ENCODE peak calls at places on chromosomes 16 and 17, in seven cellular contexts. L is tibial nerve, D is stomach, F is sigmoid colon, A is HepG2, Z is transverse colon, V is upper lobe of left lung. G is an unnamed sample. For H3K36me3, the result is how much of the 10 kb centered on the place peaks cover.

GRCh38 chr17:10628756-10629155 is 28.4 kb downstream of the MYH3 start:
- DNase-seq in L (no peak), D (no peak), F (no peak), A (no peak), Z (no peak), V (no peak), G (no peak)

GRCh38 chr17:69335018-69335417 is 8.1 kb upstream of the ABCA5 start:
- DNase-seq in L (no peak), D (no peak), F (no peak), A (peak), Z (no peak), V (no peak), G (no peak)

GRCh38 chr16:14364386-14365199 is 265.5 kb downstream of the PARN start:
- DNase-seq in L (no peak), D (peak), F (no peak), A (peak), Z (no peak), V (peak), G (no peak)

GRCh38 chr16:78444-79145 is 570 bp downstream of the MPG start:
- DNase-seq in L (no peak), D (no peak), F (peak), A (no peak), Z (no peak), V (no peak), G (no peak)

GRCh38 chr16:84396537-84397008 is 28.2 kb downstream of the ATP2C2 start:
- DNase-seq in L (no peak), D (no peak), F (no peak), A (no peak), Z (no peak), V (no peak), G (no peak)

GRCh38 chr16:88454315-88455057 is 1.4 kb downstream of the ZFPM1 start:
- DNase-seq in L (no peak), D (peak), F (no peak), A (no peak), Z (peak), V (peak), G (peak)

GRCh38 chr17:78131172-78132085 is 858 bp downstream of the TMC8 start:
- DNase-seq in L (no peak), D (no peak), F (no peak), A (no peak), Z (peak), V (peak), G (no peak)

GRCh38 chr17:77817953-77818352 is 140.6 kb upstream of the TNRC6C start:
- DNase-seq in L (no peak), D (no peak), F (no peak), A (no peak), Z (no peak), V (no peak), G (no peak)

GRCh38 chr16:73012341-73012740 is 35.6 kb downstream of the ZFHX3 start:
- DNase-seq in L (no peak), D (no peak), F (peak), A (no peak), Z (no peak), V (no peak), G (no peak)

DNA sequence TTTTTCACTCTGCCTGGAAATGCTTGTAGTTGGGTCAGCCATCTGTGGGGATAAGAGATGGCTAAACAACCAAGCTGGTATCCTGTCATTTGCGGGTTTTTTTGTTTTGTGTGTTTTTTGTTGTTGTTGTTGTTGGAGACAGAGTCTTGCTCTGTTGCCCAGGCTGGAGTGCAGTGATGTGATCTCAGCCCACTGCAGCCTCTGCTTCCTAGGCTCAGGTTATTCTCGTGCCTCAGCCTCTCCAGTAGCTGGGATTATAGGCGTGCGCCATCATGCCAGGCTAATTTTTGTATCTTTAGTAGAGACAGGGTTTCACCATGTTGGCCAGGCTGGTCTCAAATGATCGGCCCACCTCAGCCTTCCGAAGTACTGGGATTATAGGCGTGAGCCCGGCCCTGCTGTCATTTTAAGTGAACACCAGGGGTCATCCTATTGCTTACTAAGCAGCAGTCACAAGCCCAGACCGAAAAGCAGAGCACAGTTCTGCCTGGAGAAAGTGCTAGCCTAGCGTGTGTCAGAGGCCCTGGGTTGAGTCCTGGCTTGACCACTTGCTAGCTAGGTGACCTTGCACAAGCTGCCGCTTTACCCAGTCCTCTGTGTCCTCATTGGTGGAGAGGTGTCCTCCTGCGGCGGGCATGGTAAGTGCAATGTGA is 4.6 kb downstream of the SMCR8 start:
- DNase-seq in L (no peak), D (peak), F (peak), A (peak), Z (no peak), V (no peak), G (no peak)
- H3K36me3 ChIP-seq in L (half or more), D (half or more), F (under half), A (under half), Z (under half), V (under half), G (under half)

GRCh38 chr17:80585880-80586279 is 41.2 kb downstream of the RPTOR start:
- DNase-seq in L (no peak), D (no peak), F (no peak), A (no peak), Z (no peak), V (no peak), G (no peak)
- TF ChIP-seq EP300 in L (no peak), D (no peak), F (no peak), A (no peak), Z (no peak), V (no peak), G (no peak)

DNA sequence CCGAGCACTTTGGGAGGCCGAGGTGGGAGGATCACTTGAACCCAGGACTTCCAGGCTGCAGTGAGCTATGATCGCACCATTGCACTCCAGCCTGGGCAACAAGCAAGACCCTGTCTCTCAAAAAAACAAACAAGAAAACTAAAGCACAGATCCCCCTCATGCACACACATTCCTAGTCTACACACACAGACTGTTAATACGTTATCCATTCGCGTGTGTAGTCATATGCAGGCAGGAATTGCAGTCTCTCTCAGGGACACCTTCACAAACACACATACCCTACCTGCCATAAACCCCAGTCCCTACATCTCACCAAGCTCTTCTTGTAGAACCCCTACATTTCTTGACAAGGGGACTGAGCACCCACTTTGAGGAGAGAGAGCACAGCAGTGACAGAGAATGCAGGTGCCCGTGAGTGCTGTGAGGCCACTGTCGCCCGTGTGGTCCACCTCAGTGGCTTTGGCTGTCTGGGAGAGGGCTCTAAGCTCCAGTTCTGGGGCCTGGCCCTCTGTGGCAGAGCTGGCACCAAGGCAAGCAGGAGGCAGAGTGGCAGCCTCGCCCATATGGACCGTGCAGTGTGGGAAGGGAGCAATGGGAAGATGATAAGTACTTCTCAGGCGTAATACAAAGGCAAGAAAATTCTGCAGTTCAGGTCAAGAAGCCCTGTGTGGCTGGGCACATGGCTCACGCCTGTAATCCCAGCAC is 59.0 kb upstream of the RPH3AL start:
- DNase-seq in L (no peak), D (no peak), F (no peak), A (no peak), Z (no peak), V (no peak), G (no peak)
- H3K4me3 ChIP-seq in L (no peak), D (peak), F (no peak), A (no peak), Z (no peak), V (no peak), G (no peak)

GRCh38 chr16:11697319-11697718 is 29.1 kb downstream of the SNN start:
- DNase-seq in L (no peak), D (no peak), F (peak), A (no peak), Z (no peak), V (no peak), G (no peak)
- H3K36me3 ChIP-seq in L (half or more), D (half or more), F (under half), A (half or more), Z (under half), V (under half), G (under half)

GRCh38 chr17:3890893-3891219 is 2.0 kb downstream of the CAMKK1 start:
- DNase-seq in L (no peak), D (no peak), F (no peak), A (no peak), Z (no peak), V (no peak), G (no peak)

GRCh38 chr17:3888343-3889171 is 4.3 kb downstream of the CAMKK1 start:
- DNase-seq in L (peak), D (peak), F (peak), A (no peak), Z (peak), V (peak), G (peak)

GRCh38 chr17:3889613-3890012 is 3.2 kb downstream of the CAMKK1 start:
- DNase-seq in L (no peak), D (no peak), F (no peak), A (no peak), Z (no peak), V (no peak), G (peak)

GRCh38 chr17:3891626-3892094 is 1.2 kb downstream of the CAMKK1 start:
- DNase-seq in L (no peak), D (no peak), F (no peak), A (no peak), Z (no peak), V (no peak), G (no peak)

DNA sequence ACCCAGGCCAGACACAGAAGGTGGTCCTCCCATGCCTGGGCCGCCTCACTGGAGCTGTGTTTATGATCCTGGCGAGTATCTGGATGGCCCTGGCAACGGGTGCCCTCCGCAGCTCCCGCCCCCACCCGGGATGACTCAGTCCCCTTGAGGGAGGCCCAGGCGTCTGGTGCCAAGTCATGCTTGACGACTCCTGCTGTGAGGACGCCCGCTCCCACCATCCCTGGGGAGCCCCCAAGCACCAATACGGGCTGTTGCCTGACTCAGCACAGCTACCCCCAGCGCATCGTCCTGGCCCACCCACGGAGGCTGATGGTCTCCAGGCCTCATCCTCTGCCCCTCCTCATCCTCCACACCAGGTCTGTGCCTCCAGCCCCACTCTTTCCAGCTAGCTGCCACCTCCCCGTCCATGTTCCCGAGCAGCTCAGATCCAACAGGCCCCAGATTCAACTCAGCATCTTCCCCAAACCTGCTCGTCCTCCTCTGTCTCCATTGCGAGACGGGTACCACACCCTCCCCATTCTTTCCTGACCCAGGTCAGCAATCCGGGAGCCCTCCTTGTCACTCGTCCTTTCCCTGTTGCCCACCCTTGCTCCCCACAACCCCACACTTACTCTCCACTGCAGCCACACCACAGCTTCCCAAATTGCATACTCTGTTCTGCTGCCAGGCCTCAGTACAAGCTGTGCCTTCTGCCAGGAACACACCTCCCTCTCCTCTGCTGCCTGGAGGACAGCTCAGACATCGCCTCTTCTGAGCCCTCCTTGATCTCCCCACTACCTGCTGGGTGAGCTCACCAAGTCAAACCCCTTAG is 2.6 kb downstream of the CAMKK1 start:
- DNase-seq in L (peak), D (peak), F (peak), A (no peak), Z (peak), V (no peak), G (peak)
- TF ChIP-seq EP300 in L (no peak), D (no peak), F (peak), A (no peak), Z (no peak), V (no peak), G (no peak)